ENCODE peak calls at places on chromosomes 13 and 19, in seven cellular contexts. F is ovary, U is caudate nucleus, Z is spleen, Q is HCT116, I is pancreas, B is transverse colon. R is an unnamed sample.

GRCh38 chr19:11138659-11139526 is 16.7 kb downstream of the SPC24 start:
- DNase-seq in B (peak), F (peak), Q (no peak), Z (peak), U (no peak), I (no peak), R (peak)

GRCh38 chr19:15101479-15102082 is 5.6 kb upstream of the SYDE1 start:
- DNase-seq in B (peak), Z (no peak), Q (peak), U (no peak), F (no peak), I (no peak), R (no peak)

GRCh38 chr19:36149673-36150406 is 2.4 kb downstream of the COX7A1 start:
- DNase-seq in B (no peak), Q (no peak), Z (no peak), I (no peak), U (no peak), F (no peak), R (peak)

GRCh38 chr19:37594982-37595382 is 306 bp downstream of the ZNF540 start:
- DNase-seq in B (peak), Z (peak), U (no peak), I (peak), F (peak), Q (no peak), R (peak)

GRCh38 chr13:28753208-28753892 is 34.6 kb upstream of the SLC46A3 start:
- DNase-seq in I (peak), B (peak), F (no peak), Z (no peak), Q (peak), U (no peak), R (peak)

GRCh38 chr13:72390909-72391308 is 336.5 kb downstream of the MZT1 start:
- DNase-seq in B (no peak), Q (peak), F (no peak), I (no peak), U (no peak), Z (no peak), R (no peak)

GRCh38 chr13:110912651-110913051 is 2.2 kb downstream of the ANKRD10 start:
- DNase-seq in I (no peak), F (no peak), B (no peak), Q (no peak), Z (peak), U (no peak), R (no peak)

GRCh38 chr19:31351212-31352193 is 2.3 kb upstream of the TSHZ3 start:
- DNase-seq in B (peak), F (peak), U (no peak), Z (peak), I (peak), Q (no peak), R (peak)

GRCh38 chr19:778910-779653 is 18.2 kb upstream of the PTBP1 start:
- DNase-seq in I (no peak), Q (no peak), U (no peak), F (no peak), B (peak), Z (no peak), R (peak)

GRCh38 chr13:79901336-79901735 is 420.4 kb downstream of the NDFIP2 start:
- DNase-seq in I (no peak), Q (no peak), B (no peak), U (no peak), Z (no peak), F (no peak), R (no peak)

GRCh38 chr19:8503506-8503905 is 1.1 kb upstream of the PRAM1 start:
- DNase-seq in F (no peak), I (no peak), U (no peak), Q (no peak), B (no peak), Z (no peak), R (no peak)

GRCh38 chr13:22278336-22278929 is 607.6 kb downstream of the FGF9 start:
- DNase-seq in I (peak), Q (peak), B (peak), U (no peak), F (peak), Z (no peak), R (peak)

GRCh38 chr19:18290250-18291018 is 9.0 kb upstream of the JUND start:
- DNase-seq in Z (peak), F (peak), B (peak), I (no peak), U (no peak), Q (no peak), R (no peak)

GRCh38 chr13:101452519-101453485 is at the start of gene ITGBL1:
- DNase-seq in I (no peak), Z (no peak), F (no peak), U (no peak), B (no peak), Q (no peak), R (no peak)

GRCh38 chr19:32581704-32582164 is 744 bp downstream of the PDCD5 start:
- DNase-seq in Z (no peak), U (no peak), F (no peak), I (no peak), Q (no peak), B (peak), R (peak)

GRCh38 chr13:48862572-48862971 is 113.1 kb upstream of the FNDC3A start:
- DNase-seq in Z (no peak), B (no peak), F (no peak), I (no peak), Q (no peak), U (no peak), R (no peak)

GRCh38 chr13:22285867-22286632 is 615.2 kb downstream of the FGF9 start:
- DNase-seq in U (no peak), F (no peak), I (no peak), Q (no peak), B (no peak), Z (no peak), R (no peak)

GRCh38 chr19:30340724-30341595 is 31.2 kb upstream of the ZNF536 start:
- DNase-seq in U (no peak), I (no peak), Q (no peak), B (no peak), F (no peak), Z (no peak), R (no peak)

GRCh38 chr13:42893346-42893745 is 98.7 kb downstream of the EPSTI1 start:
- DNase-seq in U (no peak), F (no peak), I (no peak), B (no peak), Z (no peak), Q (no peak), R (no peak)

GRCh38 chr13:40770934-40771618 is at the start of gene MRPS31:
- DNase-seq in B (peak), F (peak), Z (peak), Q (peak), U (peak), I (peak), R (peak)

GRCh38 chr13:55199132-55199531 is 1941.6 kb upstream of the PRR20A start:
- DNase-seq in U (no peak), Q (no peak), B (no peak), Z (no peak), I (no peak), F (no peak), R (no peak)

GRCh38 chr13:61128850-61129645 is 286.6 kb downstream of the PCDH20 start:
- DNase-seq in I (no peak), B (no peak), Z (no peak), Q (no peak), F (no peak), U (no peak), R (no peak)

GRCh38 chr13:21242236-21242635 is 65.8 kb downstream of the MRPL57 start:
- DNase-seq in Z (no peak), B (no peak), I (no peak), F (no peak), U (no peak), Q (peak), R (no peak)

GRCh38 chr19:17616961-17617806 is 61.7 kb downstream of the COLGALT1 start:
- DNase-seq in Q (peak), Z (no peak), I (no peak), B (no peak), F (no peak), U (no peak), R (no peak)

GRCh38 chr19:41403181-41403970 is 5.8 kb downstream of the BCKDHA start:
- DNase-seq in U (no peak), Z (no peak), B (no peak), I (no peak), F (no peak), Q (no peak), R (peak)
- H3K27ac ChIP-seq in U (no peak), Z (no peak), B (no peak), I (no peak), F (no peak), Q (no peak), R (peak)

DNA sequence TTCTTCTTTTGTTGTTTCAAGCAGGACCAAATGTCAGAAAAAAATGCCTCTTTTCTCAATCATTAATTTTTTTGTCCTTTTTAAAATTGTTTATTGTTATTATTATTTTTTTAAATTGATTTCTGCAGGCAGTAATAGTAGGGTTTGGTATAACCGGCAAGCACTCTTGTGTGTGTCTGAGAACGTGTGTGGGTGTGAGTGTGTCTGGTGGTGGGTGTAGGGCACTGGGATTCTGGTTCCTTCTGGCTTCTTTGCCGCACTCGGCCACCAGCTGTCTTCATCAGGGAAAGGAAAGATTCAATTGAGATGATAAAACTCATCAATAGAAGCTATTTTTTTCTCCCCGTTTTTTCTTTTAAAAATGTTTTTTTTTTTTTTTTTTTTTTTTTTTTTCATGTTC is 56.4 kb downstream of the IER2 start:
- DNase-seq in F (no peak), U (no peak), B (no peak), Z (no peak), I (no peak), Q (no peak), R (no peak)
- H3K27ac ChIP-seq in F (no peak), U (no peak), B (no peak), Z (no peak), I (no peak), Q (no peak), R (no peak)

GRCh38 chr19:4678881-4679379 is 8.8 kb upstream of the MYDGF start:
- DNase-seq in F (peak), U (no peak), Q (peak), Z (no peak), I (no peak), B (no peak), R (no peak)
- H3K27ac ChIP-seq in F (no peak), U (no peak), Q (peak), Z (no peak), I (no peak), B (no peak), R (no peak)

GRCh38 chr13:95301135-95301946 is at the start of gene ABCC4:
- DNase-seq in Z (peak), U (no peak), F (peak), I (peak), Q (peak), B (peak), R (peak)

GRCh38 chr13:95298971-95299627 is 2.2 kb downstream of the ABCC4 start:
- DNase-seq in Z (no peak), I (no peak), Q (peak), F (no peak), B (no peak), U (no peak), R (no peak)

GRCh38 chr13:95301947-95302386 is 716 bp upstream of the ABCC4 start:
- DNase-seq in F (no peak), Q (no peak), I (no peak), Z (no peak), B (no peak), U (no peak), R (no peak)

GRCh38 chr13:95298169-95298940 is 2.9 kb downstream of the ABCC4 start:
- DNase-seq in B (no peak), Z (no peak), F (no peak), U (no peak), Q (no peak), I (no peak), R (peak)

DNA sequence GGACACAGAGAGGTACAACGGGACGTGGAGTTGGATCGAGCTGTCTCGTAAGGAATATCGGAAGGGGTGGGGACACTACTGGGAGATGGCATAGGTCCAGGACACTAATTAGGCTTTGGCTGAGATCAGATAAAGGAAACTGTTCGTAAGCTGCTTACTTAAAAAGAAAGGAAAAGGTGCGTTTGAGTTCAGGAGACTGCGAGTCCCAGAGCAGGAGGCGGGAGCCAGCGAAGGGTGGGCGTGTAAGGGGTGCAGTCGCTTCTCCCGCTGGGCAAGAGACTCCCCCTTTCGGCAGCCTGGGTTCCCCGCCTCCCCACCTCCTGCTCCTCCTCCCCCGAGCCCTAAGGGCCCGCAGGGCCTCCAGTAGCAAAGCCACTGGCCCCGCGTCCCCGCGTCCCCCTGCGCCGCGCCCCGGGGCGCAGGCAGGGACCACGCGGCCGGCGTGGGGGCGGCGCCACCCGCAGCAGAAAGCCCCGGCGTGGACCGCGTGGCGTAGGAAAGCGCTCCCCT is 571 bp downstream of the ABCC4 start:
- DNase-seq in I (peak), Z (peak), Q (peak), F (peak), U (no peak), B (peak), R (peak)
- H3K27ac ChIP-seq in I (peak), Z (peak), Q (peak), F (peak), U (peak), B (peak), R (peak)

GRCh38 chr19:4061178-4061682 is 5.5 kb downstream of the ZBTB7A start:
- DNase-seq in B (peak), I (peak), U (no peak), Z (peak), Q (no peak), F (peak), R (peak)
- H3K27ac ChIP-seq in B (peak), I (peak), U (peak), Z (peak), Q (peak), F (peak), R (peak)

GRCh38 chr19:13834308-13834790 is 39.1 kb downstream of the ZSWIM4 start:
- DNase-seq in Q (no peak), Z (no peak), U (no peak), F (no peak), B (no peak), I (no peak), R (no peak)
- H3K27ac ChIP-seq in Q (peak), Z (peak), U (no peak), F (no peak), B (peak), I (peak), R (no peak)

DNA sequence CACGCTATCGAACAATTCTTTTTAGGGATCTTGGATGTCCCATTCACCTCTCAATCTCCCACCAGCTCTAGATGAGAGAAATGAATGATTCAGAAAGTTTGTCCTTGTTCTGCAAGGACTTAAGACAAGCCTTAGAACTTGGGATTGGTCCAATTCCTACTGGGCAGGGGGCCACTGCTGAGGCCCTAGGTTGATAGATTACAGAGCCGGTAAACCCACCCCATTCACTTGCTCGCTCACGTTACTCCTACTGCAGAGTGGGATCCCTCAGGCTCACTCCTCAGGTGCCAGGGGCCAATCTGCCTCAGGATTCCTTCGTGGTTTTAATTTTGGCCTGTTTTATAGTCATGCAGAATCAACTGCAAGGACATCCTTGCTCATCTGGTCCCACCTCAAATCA is 59.0 kb downstream of the SERP2 start:
- DNase-seq in U (no peak), Q (no peak), I (no peak), B (no peak), F (peak), Z (no peak), R (no peak)
- H3K27ac ChIP-seq in U (peak), Q (no peak), I (no peak), B (peak), F (no peak), Z (no peak), R (no peak)